ENCODE peak calls at places on chromosome 13, in four cellular contexts. One of them, this sample, is unnamed.

GRCh38 chr13:40309881-40310280 is 356.6 kb downstream of the FOXO1 start:
- DNase-seq in LHCN-M2: no peak
- DNase-seq in non-pigmented ciliary epithelial cell: no peak
- DNase-seq in stomach: no peak
- DNase-seq in this sample: no peak

GRCh38 chr13:40506592-40507446 is 159.6 kb downstream of the FOXO1 start:
- DNase-seq in non-pigmented ciliary epithelial cell: no peak
- DNase-seq in stomach: no peak
- DNase-seq in LHCN-M2: no peak
- DNase-seq in this sample: no peak

GRCh38 chr13:45422731-45423130 is 4.6 kb upstream of the SLC25A30 start:
- DNase-seq in LHCN-M2: no peak
- DNase-seq in stomach: no peak
- DNase-seq in non-pigmented ciliary epithelial cell: no peak
- DNase-seq in this sample: no peak

GRCh38 chr13:88417801-88418200 is 746.6 kb downstream of the SLITRK5 start:
- DNase-seq in non-pigmented ciliary epithelial cell: no peak
- DNase-seq in LHCN-M2: no peak
- DNase-seq in stomach: no peak
- DNase-seq in this sample: no peak

GRCh38 chr13:44051923-44052322 is 172.2 kb downstream of the LACC1 start:
- DNase-seq in LHCN-M2: no peak
- DNase-seq in stomach: no peak
- DNase-seq in non-pigmented ciliary epithelial cell: no peak
- DNase-seq in this sample: no peak

GRCh38 chr13:76168661-76169060 is 532.5 kb downstream of the LMO7 start:
- DNase-seq in LHCN-M2: no peak
- DNase-seq in stomach: no peak
- DNase-seq in non-pigmented ciliary epithelial cell: no peak
- DNase-seq in this sample: no peak

GRCh38 chr13:95497307-95497943 is 55.1 kb upstream of the CLDN10 start:
- DNase-seq in stomach: no peak
- DNase-seq in non-pigmented ciliary epithelial cell: no peak
- DNase-seq in LHCN-M2: no peak
- DNase-seq in this sample: no peak

GRCh38 chr13:30998548-30999140 is 66.2 kb downstream of the TEX26 start:
- DNase-seq in non-pigmented ciliary epithelial cell: no peak
- DNase-seq in LHCN-M2: no peak
- DNase-seq in stomach: no peak
- DNase-seq in this sample: no peak

GRCh38 chr13:52348983-52349780 is 56.8 kb downstream of the THSD1 start:
- DNase-seq in LHCN-M2: peak
- DNase-seq in non-pigmented ciliary epithelial cell: no peak
- DNase-seq in stomach: no peak
- DNase-seq in this sample: no peak

GRCh38 chr13:44061876-44062275 is 182.2 kb downstream of the LACC1 start:
- DNase-seq in non-pigmented ciliary epithelial cell: no peak
- DNase-seq in LHCN-M2: no peak
- DNase-seq in stomach: no peak
- DNase-seq in this sample: no peak

GRCh38 chr13:32585625-32586021 is 629 bp upstream of the PDS5B start:
- DNase-seq in non-pigmented ciliary epithelial cell: no peak
- DNase-seq in stomach: no peak
- DNase-seq in LHCN-M2: no peak
- DNase-seq in this sample: no peak

GRCh38 chr13:20826810-20827560 is 53.2 kb upstream of the EEF1AKMT1 start:
- DNase-seq in stomach: no peak
- DNase-seq in LHCN-M2: peak
- DNase-seq in non-pigmented ciliary epithelial cell: no peak
- DNase-seq in this sample: no peak

GRCh38 chr13:98405107-98405571 is 171.8 kb downstream of the STK24 start:
- DNase-seq in stomach: no peak
- DNase-seq in non-pigmented ciliary epithelial cell: no peak
- DNase-seq in LHCN-M2: no peak
- DNase-seq in this sample: no peak

GRCh38 chr13:95481051-95481775 is 71.3 kb upstream of the CLDN10 start:
- DNase-seq in stomach: no peak
- DNase-seq in non-pigmented ciliary epithelial cell: no peak
- DNase-seq in LHCN-M2: peak
- DNase-seq in this sample: no peak

GRCh38 chr13:97189943-97190342 is 32.2 kb upstream of the MBNL2 start:
- DNase-seq in non-pigmented ciliary epithelial cell: no peak
- DNase-seq in LHCN-M2: no peak
- DNase-seq in stomach: no peak
- DNase-seq in this sample: no peak

GRCh38 chr13:33228645-33229445 is 56.7 kb downstream of the STARD13 start:
- DNase-seq in stomach: no peak
- DNase-seq in LHCN-M2: peak
- DNase-seq in non-pigmented ciliary epithelial cell: no peak
- DNase-seq in this sample: no peak

GRCh38 chr13:41917641-41918040 is 43.3 kb downstream of the VWA8 start:
- DNase-seq in non-pigmented ciliary epithelial cell: peak
- DNase-seq in LHCN-M2: no peak
- DNase-seq in stomach: no peak
- DNase-seq in this sample: no peak

GRCh38 chr13:38905861-38906260 is 84.8 kb downstream of the STOML3 start:
- DNase-seq in non-pigmented ciliary epithelial cell: no peak
- DNase-seq in stomach: no peak
- DNase-seq in LHCN-M2: no peak
- DNase-seq in this sample: no peak

GRCh38 chr13:110423689-110424302 is 116.7 kb downstream of the COL4A2 start:
- DNase-seq in non-pigmented ciliary epithelial cell: no peak
- DNase-seq in LHCN-M2: no peak
- DNase-seq in stomach: no peak
- DNase-seq in this sample: no peak

GRCh38 chr13:46478641-46479040 is 74.3 kb upstream of the LRCH1 start:
- DNase-seq in LHCN-M2: no peak
- DNase-seq in stomach: no peak
- DNase-seq in non-pigmented ciliary epithelial cell: no peak
- DNase-seq in this sample: no peak

GRCh38 chr13:102555914-102556553 is 40.8 kb upstream of the TPP2 start:
- DNase-seq in non-pigmented ciliary epithelial cell: peak
- DNase-seq in stomach: no peak
- DNase-seq in LHCN-M2: peak
- DNase-seq in this sample: no peak

GRCh38 chr13:113820813-113821651 is 42.8 kb downstream of the GAS6 start:
- DNase-seq in LHCN-M2: peak
- DNase-seq in non-pigmented ciliary epithelial cell: peak
- DNase-seq in stomach: no peak
- DNase-seq in this sample: peak